ENCODE peak calls at places on chromosome 22, in eight cellular contexts. C, H, B, S, Q, Z, G and D are unnamed samples.

GRCh38 chr22:17159504-17159951 is 451 bp upstream of the HDHD5 start:
- DNase-seq in Q (peak), Z (peak), C (no peak), B (peak), S (peak), G (peak), H (peak), D (peak)

GRCh38 chr22:25068701-25069100 is 116.2 kb downstream of the KIAA1671 start:
- DNase-seq in Q (no peak), Z (no peak), H (no peak), S (peak), G (no peak), B (no peak), C (no peak), D (no peak)

GRCh38 chr22:46201059-46201757 is 48.9 kb downstream of the CDPF1 start:
- DNase-seq in H (no peak), S (no peak), B (no peak), C (no peak), G (no peak), Q (no peak), Z (no peak), D (no peak)

GRCh38 chr22:30308518-30309230 is 18.1 kb downstream of the TBC1D10A start:
- DNase-seq in H (no peak), Q (no peak), Z (peak), C (no peak), B (no peak), G (no peak), S (no peak), D (no peak)

GRCh38 chr22:37314315-37315046 is 32.2 kb downstream of the CYTH4 start:
- DNase-seq in S (no peak), Q (no peak), G (no peak), B (no peak), C (no peak), Z (no peak), H (no peak), D (no peak)

GRCh38 chr22:46395145-46395544 is 59.6 kb downstream of the TRMU start:
- DNase-seq in Z (no peak), B (no peak), Q (no peak), S (no peak), C (no peak), G (no peak), H (no peak), D (no peak)

GRCh38 chr22:47199261-47199948 is 437.0 kb downstream of the TBC1D22A start:
- DNase-seq in H (no peak), B (no peak), Z (no peak), Q (no peak), G (no peak), S (no peak), C (no peak), D (no peak)

GRCh38 chr22:50192056-50192824 is 6.5 kb downstream of the TRABD start:
- DNase-seq in Q (peak), S (no peak), G (no peak), B (no peak), Z (no peak), H (no peak), C (no peak), D (peak)

GRCh38 chr22:22082229-22082835 is 99.7 kb upstream of the TOP3B start:
- DNase-seq in Z (no peak), G (no peak), H (no peak), S (no peak), B (no peak), Q (no peak), C (no peak), D (no peak)

GRCh38 chr22:50603511-50604255 is 3.1 kb downstream of the MAPK8IP2 start:
- DNase-seq in Z (no peak), C (no peak), Q (peak), S (no peak), G (no peak), H (no peak), B (no peak), D (no peak)

GRCh38 chr22:30267382-30268302 is 991 bp upstream of the OSM start:
- DNase-seq in H (no peak), Z (no peak), G (no peak), Q (no peak), B (no peak), S (no peak), C (no peak), D (no peak)

GRCh38 chr22:22345781-22346180 is 101.2 kb downstream of the VPREB1 start:
- DNase-seq in C (no peak), G (no peak), Z (no peak), H (no peak), B (no peak), Q (no peak), S (no peak), D (no peak)

GRCh38 chr22:32999039-32999861 is 58.9 kb downstream of the SYN3 start:
- DNase-seq in S (no peak), Q (no peak), G (no peak), B (no peak), Z (no peak), C (no peak), H (no peak), D (no peak)

GRCh38 chr22:30609260-30610185 is 2.5 kb downstream of the TCN2 start:
- DNase-seq in G (no peak), B (no peak), C (peak), Z (peak), Q (peak), H (no peak), S (no peak), D (no peak)

GRCh38 chr22:39525658-39525975 is 5.3 kb downstream of the ATF4 start:
- DNase-seq in G (no peak), C (no peak), Q (no peak), S (no peak), Z (no peak), H (no peak), B (no peak), D (no peak)

GRCh38 chr22:48505891-48506290 is 1321.8 kb downstream of the BRD1 start:
- DNase-seq in C (no peak), S (no peak), H (no peak), B (no peak), Z (no peak), G (no peak), Q (no peak), D (no peak)

GRCh38 chr22:17575151-17575550 is 11.9 kb downstream of the SLC25A18 start:
- DNase-seq in H (no peak), C (no peak), B (no peak), S (no peak), G (no peak), Z (no peak), Q (no peak), D (no peak)

GRCh38 chr22:21741790-21742189 is 6.2 kb upstream of the YPEL1 start:
- DNase-seq in B (no peak), Z (no peak), S (no peak), Q (no peak), C (no peak), H (no peak), G (no peak), D (no peak)

GRCh38 chr22:50282361-50283144 is 12.4 kb upstream of the MAPK11 start:
- DNase-seq in B (no peak), S (no peak), Z (peak), G (no peak), C (no peak), Q (no peak), H (no peak), D (no peak)

GRCh38 chr22:36510966-36511881 is 4.4 kb upstream of the FOXRED2 start:
- DNase-seq in Z (peak), B (no peak), C (peak), Q (no peak), G (peak), H (no peak), S (peak), D (peak)